ENCODE peak calls at places on chromosome 3, in ten cellular contexts. One of them, this sample, is unnamed.

GRCh38 chr3:9201895-9202294 is 47.6 kb downstream of the SRGAP3 start:
- DNase-seq in stimulated activated CD4-positive, alpha-beta T cell treated with anti-CD3 and anti-CD28 coated beads, TNF-alpha, amount 100 ng/mL, for 4 hours: no peak
- DNase-seq in activated T-cell treated with anti-CD3 and anti-CD28 coated beads for 48 hours: no peak
- DNase-seq in breast epithelium: no peak
- DNase-seq in Kasumi-1: no peak
- DNase-seq in lung: no peak
- DNase-seq in NCI-H1048: no peak
- DNase-seq in erythroblast: no peak
- DNase-seq in HFF-Myc: no peak
- DNase-seq in nucleus accumbens: peak; percentile 38
- DNase-seq in this sample: no peak

GRCh38 chr3:55870576-55870975 is 383.5 kb upstream of the WNT5A start:
- DNase-seq in Kasumi-1: no peak
- DNase-seq in nucleus accumbens: no peak
- DNase-seq in lung: no peak
- DNase-seq in erythroblast: no peak
- DNase-seq in stimulated activated CD4-positive, alpha-beta T cell treated with anti-CD3 and anti-CD28 coated beads, TNF-alpha, amount 100 ng/mL, for 4 hours: no peak
- DNase-seq in breast epithelium: no peak
- DNase-seq in NCI-H1048: no peak
- DNase-seq in activated T-cell treated with anti-CD3 and anti-CD28 coated beads for 48 hours: no peak
- DNase-seq in HFF-Myc: no peak
- DNase-seq in this sample: no peak

GRCh38 chr3:6182909-6183308 is 678.0 kb upstream of the GRM7 start:
- DNase-seq in stimulated activated CD4-positive, alpha-beta T cell treated with anti-CD3 and anti-CD28 coated beads, TNF-alpha, amount 100 ng/mL, for 4 hours: no peak
- DNase-seq in HFF-Myc: no peak
- DNase-seq in erythroblast: no peak
- DNase-seq in NCI-H1048: no peak
- DNase-seq in breast epithelium: no peak
- DNase-seq in activated T-cell treated with anti-CD3 and anti-CD28 coated beads for 48 hours: no peak
- DNase-seq in Kasumi-1: no peak
- DNase-seq in nucleus accumbens: no peak
- DNase-seq in lung: no peak
- DNase-seq in this sample: no peak

GRCh38 chr3:64161481-64161952 is 63.7 kb downstream of the PRICKLE2 start:
- DNase-seq in activated T-cell treated with anti-CD3 and anti-CD28 coated beads for 48 hours: no peak
- DNase-seq in breast epithelium: no peak
- DNase-seq in stimulated activated CD4-positive, alpha-beta T cell treated with anti-CD3 and anti-CD28 coated beads, TNF-alpha, amount 100 ng/mL, for 4 hours: no peak
- DNase-seq in NCI-H1048: no peak
- DNase-seq in Kasumi-1: no peak
- DNase-seq in nucleus accumbens: no peak
- DNase-seq in erythroblast: no peak
- DNase-seq in HFF-Myc: no peak
- DNase-seq in lung: no peak
- DNase-seq in this sample: peak; percentile 80

GRCh38 chr3:154193174-154193573 is 72.0 kb downstream of the ARHGEF26 start:
- DNase-seq in nucleus accumbens: no peak
- DNase-seq in breast epithelium: no peak
- DNase-seq in Kasumi-1: no peak
- DNase-seq in HFF-Myc: no peak
- DNase-seq in erythroblast: no peak
- DNase-seq in stimulated activated CD4-positive, alpha-beta T cell treated with anti-CD3 and anti-CD28 coated beads, TNF-alpha, amount 100 ng/mL, for 4 hours: no peak
- DNase-seq in NCI-H1048: no peak
- DNase-seq in activated T-cell treated with anti-CD3 and anti-CD28 coated beads for 48 hours: no peak
- DNase-seq in lung: no peak
- DNase-seq in this sample: no peak

GRCh38 chr3:184314700-184315505 is 497 bp downstream of the EIF4G1 start:
- DNase-seq in HFF-Myc: no peak
- DNase-seq in lung: peak; percentile 82
- DNase-seq in activated T-cell treated with anti-CD3 and anti-CD28 coated beads for 48 hours: peak; percentile 50
- DNase-seq in nucleus accumbens: peak; percentile 61
- DNase-seq in erythroblast: peak; percentile 88
- DNase-seq in stimulated activated CD4-positive, alpha-beta T cell treated with anti-CD3 and anti-CD28 coated beads, TNF-alpha, amount 100 ng/mL, for 4 hours: no peak
- DNase-seq in NCI-H1048: no peak
- DNase-seq in breast epithelium: peak; percentile 84
- DNase-seq in Kasumi-1: peak; percentile 19
- DNase-seq in this sample: peak; percentile 73

GRCh38 chr3:17398959-17399551 is 343.4 kb downstream of the TBC1D5 start:
- DNase-seq in stimulated activated CD4-positive, alpha-beta T cell treated with anti-CD3 and anti-CD28 coated beads, TNF-alpha, amount 100 ng/mL, for 4 hours: no peak
- DNase-seq in NCI-H1048: no peak
- DNase-seq in nucleus accumbens: no peak
- DNase-seq in breast epithelium: no peak
- DNase-seq in Kasumi-1: no peak
- DNase-seq in activated T-cell treated with anti-CD3 and anti-CD28 coated beads for 48 hours: no peak
- DNase-seq in HFF-Myc: no peak
- DNase-seq in lung: no peak
- DNase-seq in erythroblast: no peak
- DNase-seq in this sample: no peak

GRCh38 chr3:112109313-112109712 is 23.1 kb downstream of the C3orf52 start:
- DNase-seq in Kasumi-1: no peak
- DNase-seq in stimulated activated CD4-positive, alpha-beta T cell treated with anti-CD3 and anti-CD28 coated beads, TNF-alpha, amount 100 ng/mL, for 4 hours: no peak
- DNase-seq in lung: no peak
- DNase-seq in breast epithelium: no peak
- DNase-seq in NCI-H1048: no peak
- DNase-seq in nucleus accumbens: no peak
- DNase-seq in erythroblast: no peak
- DNase-seq in HFF-Myc: no peak
- DNase-seq in activated T-cell treated with anti-CD3 and anti-CD28 coated beads for 48 hours: no peak
- DNase-seq in this sample: peak; percentile 25

GRCh38 chr3:55485208-55485791 is 1.8 kb downstream of the WNT5A start:
- DNase-seq in erythroblast: peak; percentile 44
- DNase-seq in stimulated activated CD4-positive, alpha-beta T cell treated with anti-CD3 and anti-CD28 coated beads, TNF-alpha, amount 100 ng/mL, for 4 hours: no peak
- DNase-seq in NCI-H1048: no peak
- DNase-seq in lung: peak; percentile 78
- DNase-seq in Kasumi-1: no peak
- DNase-seq in HFF-Myc: no peak
- DNase-seq in breast epithelium: peak; percentile 86
- DNase-seq in activated T-cell treated with anti-CD3 and anti-CD28 coated beads for 48 hours: peak; percentile 48
- DNase-seq in nucleus accumbens: peak; percentile 39
- DNase-seq in this sample: peak; percentile 64

GRCh38 chr3:120364821-120365220 is 15.7 kb upstream of the LRRC58 start:
- DNase-seq in HFF-Myc: no peak
- DNase-seq in stimulated activated CD4-positive, alpha-beta T cell treated with anti-CD3 and anti-CD28 coated beads, TNF-alpha, amount 100 ng/mL, for 4 hours: no peak
- DNase-seq in breast epithelium: no peak
- DNase-seq in Kasumi-1: no peak
- DNase-seq in activated T-cell treated with anti-CD3 and anti-CD28 coated beads for 48 hours: no peak
- DNase-seq in nucleus accumbens: no peak
- DNase-seq in NCI-H1048: no peak
- DNase-seq in erythroblast: no peak
- DNase-seq in lung: no peak
- DNase-seq in this sample: no peak

GRCh38 chr3:188749010-188749617 is 422.7 kb upstream of the TPRG1 start:
- DNase-seq in lung: no peak
- DNase-seq in HFF-Myc: no peak
- DNase-seq in NCI-H1048: no peak
- DNase-seq in stimulated activated CD4-positive, alpha-beta T cell treated with anti-CD3 and anti-CD28 coated beads, TNF-alpha, amount 100 ng/mL, for 4 hours: peak; percentile 48
- DNase-seq in activated T-cell treated with anti-CD3 and anti-CD28 coated beads for 48 hours: peak; percentile 29
- DNase-seq in nucleus accumbens: no peak
- DNase-seq in erythroblast: peak; percentile 37
- DNase-seq in Kasumi-1: peak; percentile 61
- DNase-seq in breast epithelium: no peak
- DNase-seq in this sample: peak; percentile 53

GRCh38 chr3:12353796-12354505 is 65.1 kb downstream of the PPARG start:
- DNase-seq in stimulated activated CD4-positive, alpha-beta T cell treated with anti-CD3 and anti-CD28 coated beads, TNF-alpha, amount 100 ng/mL, for 4 hours: no peak
- DNase-seq in activated T-cell treated with anti-CD3 and anti-CD28 coated beads for 48 hours: no peak
- DNase-seq in HFF-Myc: no peak
- DNase-seq in nucleus accumbens: no peak
- DNase-seq in lung: no peak
- DNase-seq in breast epithelium: no peak
- DNase-seq in Kasumi-1: no peak
- DNase-seq in erythroblast: no peak
- DNase-seq in NCI-H1048: no peak
- DNase-seq in this sample: no peak

GRCh38 chr3:170321326-170322034 is 36.0 kb upstream of the SKIL start:
- DNase-seq in erythroblast: no peak
- DNase-seq in stimulated activated CD4-positive, alpha-beta T cell treated with anti-CD3 and anti-CD28 coated beads, TNF-alpha, amount 100 ng/mL, for 4 hours: no peak
- DNase-seq in breast epithelium: no peak
- DNase-seq in NCI-H1048: no peak
- DNase-seq in activated T-cell treated with anti-CD3 and anti-CD28 coated beads for 48 hours: no peak
- DNase-seq in HFF-Myc: no peak
- DNase-seq in Kasumi-1: no peak
- DNase-seq in lung: no peak
- DNase-seq in nucleus accumbens: no peak
- DNase-seq in this sample: no peak

GRCh38 chr3:63395960-63396359 is 117.9 kb downstream of the SYNPR start:
- DNase-seq in stimulated activated CD4-positive, alpha-beta T cell treated with anti-CD3 and anti-CD28 coated beads, TNF-alpha, amount 100 ng/mL, for 4 hours: no peak
- DNase-seq in lung: no peak
- DNase-seq in nucleus accumbens: no peak
- DNase-seq in breast epithelium: no peak
- DNase-seq in Kasumi-1: no peak
- DNase-seq in HFF-Myc: no peak
- DNase-seq in NCI-H1048: no peak
- DNase-seq in erythroblast: no peak
- DNase-seq in activated T-cell treated with anti-CD3 and anti-CD28 coated beads for 48 hours: no peak
- DNase-seq in this sample: no peak

GRCh38 chr3:194857459-194858113 is 171.9 kb downstream of the FAM43A start:
- DNase-seq in breast epithelium: no peak
- DNase-seq in nucleus accumbens: no peak
- DNase-seq in NCI-H1048: no peak
- DNase-seq in erythroblast: no peak
- DNase-seq in Kasumi-1: no peak
- DNase-seq in activated T-cell treated with anti-CD3 and anti-CD28 coated beads for 48 hours: no peak
- DNase-seq in stimulated activated CD4-positive, alpha-beta T cell treated with anti-CD3 and anti-CD28 coated beads, TNF-alpha, amount 100 ng/mL, for 4 hours: no peak
- DNase-seq in lung: no peak
- DNase-seq in HFF-Myc: no peak
- DNase-seq in this sample: peak; percentile 39

GRCh38 chr3:139127101-139127500 is 82.4 kb upstream of the PRR23C start:
- DNase-seq in nucleus accumbens: no peak
- DNase-seq in stimulated activated CD4-positive, alpha-beta T cell treated with anti-CD3 and anti-CD28 coated beads, TNF-alpha, amount 100 ng/mL, for 4 hours: no peak
- DNase-seq in NCI-H1048: no peak
- DNase-seq in breast epithelium: no peak
- DNase-seq in HFF-Myc: no peak
- DNase-seq in Kasumi-1: no peak
- DNase-seq in activated T-cell treated with anti-CD3 and anti-CD28 coated beads for 48 hours: no peak
- DNase-seq in erythroblast: peak; percentile 57
- DNase-seq in lung: no peak
- DNase-seq in this sample: peak; percentile 73

GRCh38 chr3:122416966-122417365 is 1.1 kb upstream of the WDR5B start:
- DNase-seq in activated T-cell treated with anti-CD3 and anti-CD28 coated beads for 48 hours: no peak
- DNase-seq in erythroblast: no peak
- DNase-seq in breast epithelium: no peak
- DNase-seq in NCI-H1048: no peak
- DNase-seq in HFF-Myc: no peak
- DNase-seq in stimulated activated CD4-positive, alpha-beta T cell treated with anti-CD3 and anti-CD28 coated beads, TNF-alpha, amount 100 ng/mL, for 4 hours: no peak
- DNase-seq in nucleus accumbens: no peak
- DNase-seq in lung: no peak
- DNase-seq in Kasumi-1: no peak
- DNase-seq in this sample: no peak

GRCh38 chr3:194469977-194470376 is 16.8 kb downstream of the ATP13A3 start:
- DNase-seq in activated T-cell treated with anti-CD3 and anti-CD28 coated beads for 48 hours: no peak
- DNase-seq in NCI-H1048: no peak
- DNase-seq in nucleus accumbens: no peak
- DNase-seq in erythroblast: no peak
- DNase-seq in HFF-Myc: no peak
- DNase-seq in breast epithelium: no peak
- DNase-seq in stimulated activated CD4-positive, alpha-beta T cell treated with anti-CD3 and anti-CD28 coated beads, TNF-alpha, amount 100 ng/mL, for 4 hours: no peak
- DNase-seq in lung: no peak
- DNase-seq in Kasumi-1: no peak
- DNase-seq in this sample: no peak

GRCh38 chr3:197547618-197548017 is 8.2 kb downstream of the BDH1 start:
- DNase-seq in erythroblast: no peak
- DNase-seq in stimulated activated CD4-positive, alpha-beta T cell treated with anti-CD3 and anti-CD28 coated beads, TNF-alpha, amount 100 ng/mL, for 4 hours: no peak
- DNase-seq in nucleus accumbens: no peak
- DNase-seq in lung: no peak
- DNase-seq in activated T-cell treated with anti-CD3 and anti-CD28 coated beads for 48 hours: no peak
- DNase-seq in HFF-Myc: no peak
- DNase-seq in Kasumi-1: no peak
- DNase-seq in breast epithelium: no peak
- DNase-seq in NCI-H1048: no peak
- DNase-seq in this sample: no peak

GRCh38 chr3:172771672-172772071 is 21.1 kb downstream of the ECT2 start:
- DNase-seq in lung: no peak
- DNase-seq in breast epithelium: no peak
- DNase-seq in HFF-Myc: no peak
- DNase-seq in nucleus accumbens: no peak
- DNase-seq in activated T-cell treated with anti-CD3 and anti-CD28 coated beads for 48 hours: no peak
- DNase-seq in stimulated activated CD4-positive, alpha-beta T cell treated with anti-CD3 and anti-CD28 coated beads, TNF-alpha, amount 100 ng/mL, for 4 hours: no peak
- DNase-seq in Kasumi-1: no peak
- DNase-seq in NCI-H1048: no peak
- DNase-seq in erythroblast: no peak
- DNase-seq in this sample: no peak

GRCh38 chr3:52372822-52373504 is 56.8 kb downstream of the DNAH1 start:
- DNase-seq in stimulated activated CD4-positive, alpha-beta T cell treated with anti-CD3 and anti-CD28 coated beads, TNF-alpha, amount 100 ng/mL, for 4 hours: peak; percentile 15
- DNase-seq in nucleus accumbens: no peak
- DNase-seq in NCI-H1048: no peak
- DNase-seq in HFF-Myc: no peak
- DNase-seq in lung: peak; percentile 35
- DNase-seq in erythroblast: no peak
- DNase-seq in activated T-cell treated with anti-CD3 and anti-CD28 coated beads for 48 hours: no peak
- DNase-seq in Kasumi-1: peak; percentile 28
- DNase-seq in breast epithelium: no peak
- DNase-seq in this sample: no peak

GRCh38 chr3:6394944-6395343 is 466.0 kb upstream of the GRM7 start:
- DNase-seq in NCI-H1048: no peak
- DNase-seq in breast epithelium: no peak
- DNase-seq in activated T-cell treated with anti-CD3 and anti-CD28 coated beads for 48 hours: no peak
- DNase-seq in Kasumi-1: no peak
- DNase-seq in HFF-Myc: no peak
- DNase-seq in stimulated activated CD4-positive, alpha-beta T cell treated with anti-CD3 and anti-CD28 coated beads, TNF-alpha, amount 100 ng/mL, for 4 hours: no peak
- DNase-seq in nucleus accumbens: no peak
- DNase-seq in lung: no peak
- DNase-seq in erythroblast: no peak
- DNase-seq in this sample: no peak

GRCh38 chr3:60047426-60048200 is 997.8 kb upstream of the CFAP20DC start:
- DNase-seq in breast epithelium: no peak
- DNase-seq in stimulated activated CD4-positive, alpha-beta T cell treated with anti-CD3 and anti-CD28 coated beads, TNF-alpha, amount 100 ng/mL, for 4 hours: no peak
- DNase-seq in NCI-H1048: no peak
- DNase-seq in lung: no peak
- DNase-seq in HFF-Myc: no peak
- DNase-seq in erythroblast: no peak
- DNase-seq in nucleus accumbens: no peak
- DNase-seq in activated T-cell treated with anti-CD3 and anti-CD28 coated beads for 48 hours: no peak
- DNase-seq in Kasumi-1: no peak
- DNase-seq in this sample: no peak

This sample was measured in H4.